ENCODE peak calls at places on chromosomes 12 and 14, in five cellular contexts. K is GM06990, J is progenitor cell of endocrine pancreas, S is activated B cell treated with CpG ODN at 0.5 μM for 24 hours, X is neural crest cell. R is an unnamed sample.

GRCh38 chr12:90833228-90833627 is 121.7 kb downstream of the CCER1 start:
- DNase-seq in J (no peak), S (no peak), K (no peak), X (no peak), R (no peak)

GRCh38 chr12:8078400-8078799 is 3.7 kb upstream of the NECAP1 start:
- DNase-seq in S (no peak), K (no peak), J (no peak), X (no peak), R (no peak)

GRCh38 chr14:69300601-69301221 is 40.8 kb downstream of the GALNT16 start:
- DNase-seq in X (no peak), S (no peak), J (no peak), K (no peak), R (no peak)

GRCh38 chr12:57727758-57728395 is 10.7 kb downstream of the AGAP2 start:
- DNase-seq in K (no peak), S (no peak), X (no peak), J (peak), R (no peak)

GRCh38 chr12:5390174-5390799 is 41.6 kb upstream of the NTF3 start:
- DNase-seq in S (no peak), X (no peak), J (no peak), K (no peak), R (no peak)

GRCh38 chr12:6956332-6956727 is 5.2 kb downstream of the PTPN6 start:
- DNase-seq in K (no peak), X (no peak), J (no peak), S (no peak), R (no peak)

GRCh38 chr14:61668267-61668666 is 27.0 kb upstream of the HIF1A start:
- DNase-seq in K (no peak), J (no peak), X (no peak), S (no peak), R (no peak)

GRCh38 chr12:61654698-61655097 is 605.5 kb upstream of the USP15 start:
- DNase-seq in K (no peak), J (no peak), X (no peak), S (no peak), R (no peak)

GRCh38 chr12:53071591-53072551 is 7.3 kb downstream of the SPRYD3 start:
- DNase-seq in J (no peak), X (no peak), K (no peak), S (no peak), R (no peak)

GRCh38 chr12:88633312-88633711 is 53.0 kb upstream of the KITLG start:
- DNase-seq in J (no peak), S (no peak), K (no peak), X (no peak), R (no peak)

GRCh38 chr12:104478396-104479140 is 21.8 kb downstream of the CHST11 start:
- DNase-seq in X (no peak), S (no peak), J (no peak), K (peak), R (no peak)

GRCh38 chr14:98964171-98964570 is 307.8 kb downstream of the BCL11B start:
- DNase-seq in J (no peak), X (no peak), K (no peak), S (no peak), R (no peak)

GRCh38 chr14:32552766-32553165 is 223.7 kb downstream of the AKAP6 start:
- DNase-seq in J (no peak), S (no peak), X (no peak), K (no peak), R (no peak)

GRCh38 chr14:70833884-70834283 is 24.6 kb upstream of the MAP3K9 start:
- DNase-seq in X (no peak), K (no peak), J (no peak), S (no peak), R (no peak)

GRCh38 chr12:94621662-94622359 is 28.5 kb downstream of the TMCC3 start:
- DNase-seq in K (peak), X (no peak), S (no peak), J (no peak), R (no peak)

GRCh38 chr14:68320495-68320894 is 472.4 kb downstream of the ZFP36L1 start:
- DNase-seq in K (no peak), J (no peak), S (no peak), X (no peak), R (no peak)

GRCh38 chr12:450438-450837 is 9.3 kb upstream of the B4GALNT3 start:
- DNase-seq in S (no peak), J (no peak), X (no peak), K (no peak), R (no peak)

GRCh38 chr12:12216349-12217017 is 50.4 kb downstream of the LRP6 start:
- DNase-seq in J (no peak), S (no peak), K (no peak), X (no peak), R (no peak)

GRCh38 chr14:54976316-54976715 is 50.6 kb downstream of the WDHD1 start:
- DNase-seq in X (no peak), K (no peak), S (no peak), J (no peak), R (no peak)

GRCh38 chr14:71551291-71551955 is 380.8 kb upstream of the RGS6 start:
- DNase-seq in K (no peak), S (no peak), X (no peak), J (no peak), R (no peak)

GRCh38 chr12:127681151-127681754 is 585.7 kb upstream of the TMEM132C start:
- DNase-seq in K (no peak), J (no peak), X (no peak), S (no peak), R (no peak)

GRCh38 chr12:107446476-107446875 is 239.1 kb upstream of the PWP1 start:
- DNase-seq in J (no peak), S (no peak), K (no peak), X (no peak), R (peak)

GRCh38 chr14:94540031-94540794 is 21.0 kb upstream of the SERPINA4 start:
- DNase-seq in K (no peak), S (no peak), J (no peak), X (no peak), R (no peak)

GRCh38 chr14:68549057-68549421 is 243.8 kb downstream of the ZFP36L1 start:
- DNase-seq in X (no peak), K (no peak), J (no peak), S (no peak), R (no peak)

GRCh38 chr14:96581026-96581425 is 78.8 kb downstream of the PAPOLA start:
- DNase-seq in K (no peak), X (no peak), J (no peak), S (no peak), R (no peak)

GRCh38 chr14:20751963-20752562 is 6.4 kb downstream of the EDDM3A start:
- DNase-seq in J (no peak), K (no peak), X (no peak), S (no peak), R (no peak)

GRCh38 chr14:67819563-67820411 is at the start of gene RAD51B:
- DNase-seq in S (peak), J (peak), X (peak), K (peak), R (peak)

GRCh38 chr14:56160058-56160457 is 41.8 kb downstream of the PELI2 start:
- DNase-seq in X (no peak), K (no peak), S (no peak), J (no peak), R (no peak)

GRCh38 chr12:84986586-84986985 is 49.5 kb downstream of the TSPAN19 start:
- DNase-seq in S (no peak), J (no peak), X (no peak), K (no peak), R (no peak)

GRCh38 chr14:93976477-93977057 is at the start of gene ASB2:
- DNase-seq in J (no peak), X (no peak), S (no peak), K (no peak), R (no peak)

GRCh38 chr14:92718659-92719058 is 29.8 kb downstream of the LGMN start:
- DNase-seq in S (no peak), K (no peak), J (no peak), X (no peak), R (no peak)

GRCh38 chr12:130506844-130507243 is 169.2 kb downstream of the PIWIL1 start:
- DNase-seq in S (no peak), J (no peak), X (no peak), K (no peak), R (no peak)

GRCh38 chr12:91884216-91884615 is 261.4 kb downstream of the BTG1 start:
- DNase-seq in S (no peak), J (no peak), K (no peak), X (no peak), R (no peak)

GRCh38 chr12:56581418-56582145 is 48.5 kb downstream of the BAZ2A start:
- DNase-seq in X (no peak), J (no peak), K (no peak), S (no peak), R (no peak)

GRCh38 chr12:18057051-18057450 is 32.9 kb downstream of the RERGL start:
- DNase-seq in J (no peak), K (no peak), S (no peak), X (no peak), R (no peak)

DNA sequence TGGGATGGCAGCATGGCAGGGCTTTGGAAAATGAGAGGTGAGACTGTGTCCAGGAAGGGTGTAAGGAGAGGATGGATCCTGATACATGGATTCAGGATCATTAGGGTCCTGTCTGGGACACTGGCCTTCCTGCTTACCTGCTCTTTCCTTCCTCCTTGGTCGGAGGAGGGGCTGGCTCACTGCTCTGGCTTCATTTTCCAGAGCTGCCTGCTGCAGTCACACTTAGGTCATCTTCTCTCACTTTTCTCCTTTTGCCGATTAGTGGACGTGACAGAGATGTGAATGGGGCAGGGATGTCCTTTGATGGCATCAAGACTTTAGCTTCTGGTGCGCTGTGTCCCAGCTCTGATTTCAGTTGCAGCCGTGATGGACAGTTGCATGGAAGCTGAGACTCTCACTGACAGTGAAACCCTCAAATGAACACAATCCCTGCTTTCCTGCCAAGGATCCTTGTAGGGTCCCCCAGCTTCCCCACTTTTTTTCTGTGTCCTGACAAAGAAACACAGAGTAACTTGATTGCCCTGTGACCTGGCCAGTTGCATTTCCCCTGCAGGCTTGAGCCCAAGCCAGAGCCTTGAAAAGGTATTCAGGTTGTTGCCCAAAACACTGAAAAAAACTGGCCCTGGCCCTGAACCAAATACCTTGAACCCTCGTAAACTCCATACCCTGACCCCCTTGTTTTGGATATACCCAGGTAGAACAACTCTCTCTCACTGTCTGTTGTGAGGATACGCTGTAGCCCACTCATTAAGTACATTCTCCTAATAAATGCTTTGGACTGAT is 756 bp upstream of the CIDEB start:
- DNase-seq in K (no peak), J (no peak), S (no peak), X (no peak), R (no peak)
- TF ChIP-seq CTCF in K (no peak), J (no peak), S (no peak), X (peak), R (no peak)

DNA sequence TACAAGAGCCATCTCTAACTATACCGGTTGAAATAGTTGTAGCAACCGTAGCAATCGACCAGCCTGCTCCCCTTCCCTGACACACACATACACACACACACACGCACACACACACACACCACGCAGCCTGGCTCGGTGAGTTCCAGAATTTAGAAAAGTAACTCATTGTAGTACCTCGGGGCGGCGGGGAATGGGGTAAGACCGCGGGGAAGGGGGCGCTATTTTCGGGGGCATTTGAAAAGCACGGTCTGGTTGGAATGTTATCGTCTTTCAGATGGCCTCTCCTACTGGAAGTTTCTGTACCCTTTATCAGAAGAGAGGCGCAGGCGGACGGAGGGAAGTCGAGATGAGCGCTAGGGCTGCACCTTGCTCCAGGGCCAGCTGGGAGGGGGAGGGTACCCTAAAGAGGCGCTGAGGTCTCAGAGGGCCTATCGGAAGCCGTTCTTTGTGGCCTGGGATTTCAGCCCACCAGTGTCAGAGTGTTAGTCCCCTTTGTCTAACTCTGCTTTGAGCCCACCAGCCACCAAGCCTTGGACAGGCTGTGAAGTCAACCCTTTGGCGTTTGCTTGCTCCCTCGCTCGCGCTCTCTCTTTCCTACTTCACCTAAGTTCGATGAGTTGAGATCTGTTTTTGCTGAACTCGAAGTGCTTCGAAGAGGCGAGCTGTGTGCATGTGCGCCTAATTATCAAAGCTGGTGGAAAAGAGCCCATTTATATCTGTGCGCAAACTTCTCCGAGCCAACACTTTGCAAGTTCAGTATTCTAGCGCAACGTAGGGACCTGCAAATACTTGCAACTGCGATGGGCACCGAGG is 844 bp downstream of the COL2A1 start:
- DNase-seq in X (peak), K (no peak), S (no peak), J (no peak), R (no peak)
- TF ChIP-seq CTCF in X (no peak), K (peak), S (no peak), J (peak), R (no peak)

GRCh38 chr12:68899251-68899771 is 33.7 kb downstream of the CPM start:
- DNase-seq in J (no peak), S (no peak), X (no peak), K (no peak), R (no peak)
- TF ChIP-seq CTCF in J (peak), S (no peak), X (no peak), K (no peak), R (no peak)

GRCh38 chr14:22168092-22168955 is 420.7 kb downstream of the DAD1 start:
- DNase-seq in K (no peak), S (no peak), J (no peak), X (no peak), R (no peak)
- TF ChIP-seq CTCF in K (no peak), S (no peak), J (no peak), X (no peak), R (no peak)

GRCh38 chr12:125065021-125065752 is at the start of gene AACS:
- DNase-seq in S (peak), J (peak), X (peak), K (peak), R (peak)
- TF ChIP-seq CTCF in S (no peak), J (no peak), X (no peak), K (no peak), R (no peak)

GRCh38 chr12:30990776-30991175 is 64.2 kb downstream of the TSPAN11 start:
- DNase-seq in K (no peak), J (no peak), X (no peak), S (no peak), R (no peak)

GRCh38 chr12:30988887-30989286 is 62.3 kb downstream of the TSPAN11 start:
- DNase-seq in S (no peak), K (no peak), J (no peak), X (no peak), R (no peak)

GRCh38 chr12:30990316-30990715 is 63.8 kb downstream of the TSPAN11 start:
- DNase-seq in S (no peak), J (no peak), X (no peak), K (no peak), R (peak)

GRCh38 chr12:30988086-30988485 is 61.5 kb downstream of the TSPAN11 start:
- DNase-seq in K (no peak), S (no peak), X (no peak), J (no peak), R (no peak)

DNA sequence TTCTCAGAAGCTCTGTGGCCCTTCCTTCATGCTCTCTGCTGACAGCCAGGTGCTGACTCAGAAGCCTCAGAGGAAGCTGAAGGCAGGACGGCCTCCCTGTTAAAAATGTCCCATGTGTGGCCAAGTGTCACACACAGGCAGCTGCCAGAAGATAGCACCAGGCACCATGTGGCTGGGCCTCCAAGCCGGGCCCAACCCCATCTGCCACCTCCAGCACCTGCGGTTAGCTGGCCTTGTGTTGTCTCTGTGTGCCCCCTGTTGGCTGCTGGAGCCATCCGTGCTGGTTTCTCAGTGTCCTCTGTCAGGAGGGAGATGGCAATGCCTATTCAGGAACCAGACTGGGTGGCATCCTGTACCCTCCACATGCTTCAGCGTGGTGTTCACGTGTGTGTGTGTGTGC is 63.2 kb downstream of the TSPAN11 start:
- DNase-seq in S (no peak), X (no peak), J (no peak), K (peak), R (peak)
- TF ChIP-seq CTCF in S (no peak), X (peak), J (peak), K (peak), R (peak)

GRCh38 chr14:102917469-102918211 is 4.8 kb upstream of the AMN start:
- DNase-seq in K (peak), X (peak), J (peak), S (peak), R (peak)
- TF ChIP-seq CTCF in K (peak), X (peak), J (peak), S (no peak), R (peak)